ENCODE peak calls at places on chromosomes 6 and 20, in eight cellular contexts. H, Y, G, X, E, D, Q and P are unnamed samples.

GRCh38 chr6:30844118-30844535 is 40.2 kb upstream of the DDR1 start:
- DNase-seq in H (no peak), Y (no peak), G (no peak), X (peak; percentile 67), E (no peak), D (no peak), Q (no peak), P (no peak)

GRCh38 chr6:43764767-43765166 is 5.2 kb upstream of the VEGFA start:
- DNase-seq in H (no peak), Y (no peak), G (no peak), X (no peak), E (no peak), D (no peak), Q (no peak), P (no peak)

GRCh38 chr6:1630771-1631217 is 21.1 kb downstream of the FOXC1 start:
- DNase-seq in H (no peak), Y (no peak), G (no peak), X (no peak), E (no peak), D (no peak), Q (no peak), P (no peak)

GRCh38 chr6:135141728-135142127 is 39.4 kb upstream of the MYB start:
- DNase-seq in H (no peak), Y (no peak), G (no peak), X (no peak), E (no peak), D (no peak), Q (no peak), P (no peak)

GRCh38 chr6:106783631-106784566 is 154.5 kb downstream of the QRSL1 start:
- DNase-seq in H (no peak), Y (no peak), G (no peak), X (no peak), E (no peak), D (no peak), Q (no peak), P (no peak)

GRCh38 chr20:52593634-52594033 is 378.5 kb upstream of the TSHZ2 start:
- DNase-seq in H (no peak), Y (no peak), G (no peak), X (no peak), E (no peak), D (no peak), Q (no peak), P (no peak)

GRCh38 chr20:2840967-2841531 is 504 bp downstream of the VPS16 start:
- DNase-seq in H (peak; percentile 86), Y (peak; percentile 37), G (peak; percentile 76), X (peak; percentile 63), E (no peak), D (peak; percentile 34), Q (no peak), P (no peak)

GRCh38 chr6:119240257-119241123 is 109.1 kb downstream of the MAN1A1 start:
- DNase-seq in H (no peak), Y (no peak), G (no peak), X (peak; percentile 8), E (no peak), D (no peak), Q (no peak), P (no peak)

GRCh38 chr20:56249244-56249955 is 868 bp downstream of the MC3R start:
- DNase-seq in H (no peak), Y (peak; percentile 14), G (peak; percentile 11), X (no peak), E (no peak), D (no peak), Q (no peak), P (no peak)

GRCh38 chr6:27517928-27518787 is 45.3 kb upstream of the ZNF184 start:
- DNase-seq in H (no peak), Y (peak; percentile 15), G (peak; percentile 41), X (no peak), E (no peak), D (no peak), Q (no peak), P (no peak)

GRCh38 chr6:158174514-158174913 is 6.4 kb downstream of the GTF2H5 start:
- DNase-seq in H (no peak), Y (no peak), G (no peak), X (peak; percentile 96), E (no peak), D (peak; percentile 88), Q (no peak), P (no peak)

GRCh38 chr6:159815410-159815809 is 15.3 kb downstream of the PNLDC1 start:
- DNase-seq in H (no peak), Y (no peak), G (no peak), X (no peak), E (no peak), D (no peak), Q (no peak), P (no peak)

GRCh38 chr20:1895674-1896496 is 678 bp downstream of the SIRPA start:
- DNase-seq in H (peak; percentile 68), Y (no peak), G (peak; percentile 61), X (no peak), E (no peak), D (no peak), Q (no peak), P (no peak)

GRCh38 chr20:43942661-43943285 is 28.1 kb downstream of the TOX2 start:
- DNase-seq in H (no peak), Y (no peak), G (peak; percentile 66), X (peak; percentile 89), E (no peak), D (peak; percentile 37), Q (no peak), P (no peak)

GRCh38 chr20:17648306-17648646 is 33.8 kb downstream of the RRBP1 start:
- DNase-seq in H (no peak), Y (no peak), G (no peak), X (no peak), E (no peak), D (no peak), Q (no peak), P (no peak)

GRCh38 chr6:132937466-132937906 is 123.1 kb downstream of the RPS12 start:
- DNase-seq in H (peak; percentile 57), Y (peak; percentile 84), G (peak; percentile 71), X (peak; percentile 69), E (no peak), D (no peak), Q (no peak), P (peak; percentile 41)

GRCh38 chr20:55632592-55632991 is 372.7 kb downstream of the CBLN4 start:
- DNase-seq in H (no peak), Y (no peak), G (no peak), X (no peak), E (no peak), D (no peak), Q (no peak), P (no peak)

GRCh38 chr6:137413482-137413881 is 80.7 kb downstream of the OLIG3 start:
- DNase-seq in H (no peak), Y (peak; percentile 26), G (no peak), X (no peak), E (no peak), D (no peak), Q (no peak), P (no peak)

GRCh38 chr6:3654898-3655297 is 96.6 kb downstream of the PXDC1 start:
- DNase-seq in H (no peak), Y (no peak), G (no peak), X (no peak), E (no peak), D (no peak), Q (no peak), P (no peak)

GRCh38 chr6:169589293-169589692 is 112.5 kb downstream of the WDR27 start:
- DNase-seq in H (no peak), Y (no peak), G (no peak), X (peak; percentile 83), E (no peak), D (no peak), Q (no peak), P (no peak)

GRCh38 chr20:43037605-43038309 is 151.9 kb downstream of the PTPRT start:
- DNase-seq in H (no peak), Y (no peak), G (no peak), X (no peak), E (no peak), D (no peak), Q (no peak), P (no peak)